ENCODE peak calls at places on chromosomes 7 and 10, in five cellular contexts. O, T, B, G and N are unnamed samples.

GRCh38 chr10:95561200-95562177 is at the start of gene SORBS1:
- DNase-seq in G (peak), B (peak), T (peak), O (peak), N (peak)

GRCh38 chr7:130793855-130794618 is 60.0 kb upstream of the KLF14 start:
- DNase-seq in B (no peak), G (peak), T (no peak), O (peak), N (no peak)

GRCh38 chr7:30888783-30889182 is 22.9 kb upstream of the AQP1 start:
- DNase-seq in T (no peak), G (no peak), O (no peak), B (no peak), N (no peak)

GRCh38 chr10:78410046-78410965 is 376.6 kb downstream of the RPS24 start:
- DNase-seq in O (no peak), G (no peak), B (no peak), T (no peak), N (no peak)

GRCh38 chr7:68697821-68698280 is 900.4 kb upstream of the AUTS2 start:
- DNase-seq in B (no peak), G (no peak), T (no peak), O (no peak), N (no peak)

GRCh38 chr7:66839814-66840213 is 81.2 kb upstream of the TMEM248 start:
- DNase-seq in O (no peak), T (no peak), G (no peak), B (no peak), N (no peak)

GRCh38 chr10:43140414-43140813 is 2.2 kb downstream of the CSGALNACT2 start:
- DNase-seq in G (no peak), O (no peak), B (peak), T (peak), N (peak)

GRCh38 chr10:84204122-84204521 is 9.8 kb downstream of the CDHR1 start:
- DNase-seq in O (peak), T (no peak), B (no peak), G (peak), N (peak)

GRCh38 chr7:2038876-2039728 is 193.6 kb downstream of the MAD1L1 start:
- DNase-seq in G (no peak), T (no peak), B (no peak), O (no peak), N (no peak)

GRCh38 chr10:73771722-73772279 is 10.0 kb upstream of the CHCHD1 start:
- DNase-seq in B (no peak), O (peak), G (peak), T (peak), N (no peak)

GRCh38 chr7:157596026-157596425 is 259.2 kb downstream of the DNAJB6 start:
- DNase-seq in B (no peak), O (no peak), T (no peak), G (no peak), N (no peak)

GRCh38 chr7:72492446-72492845 is 80.3 kb upstream of the CALN1 start:
- DNase-seq in O (no peak), B (no peak), T (no peak), G (no peak), N (no peak)

GRCh38 chr7:133408212-133408611 is 155.3 kb downstream of the EXOC4 start:
- DNase-seq in B (no peak), T (no peak), G (no peak), O (no peak), N (no peak)

GRCh38 chr10:92567952-92568600 is 5.8 kb downstream of the IDE start:
- DNase-seq in T (no peak), B (no peak), G (no peak), O (peak), N (no peak)

GRCh38 chr10:68251146-68251545 is 19.2 kb upstream of the ATOH7 start:
- DNase-seq in T (no peak), G (no peak), B (no peak), O (peak), N (no peak)

GRCh38 chr10:102421645-102422585 is 1.3 kb downstream of the FBXL15 start:
- DNase-seq in B (no peak), G (no peak), T (no peak), O (peak), N (peak)

GRCh38 chr10:98295401-98295811 is 27.4 kb upstream of the LOXL4 start:
- DNase-seq in B (no peak), G (no peak), T (no peak), O (no peak), N (no peak)

GRCh38 chr10:72337039-72337629 is 17.6 kb downstream of the DNAJB12 start:
- DNase-seq in G (no peak), T (peak), B (no peak), O (peak), N (peak)

GRCh38 chr7:34748244-34749039 is 90.4 kb downstream of the NPSR1 start:
- DNase-seq in O (peak), G (peak), B (peak), T (peak), N (no peak)

GRCh38 chr7:66371096-66371824 is 166.1 kb downstream of the TPST1 start:
- DNase-seq in B (no peak), O (no peak), T (no peak), G (no peak), N (no peak)

GRCh38 chr7:93626869-93627268 is 52.3 kb upstream of the CALCR start:
- DNase-seq in O (no peak), B (no peak), T (no peak), G (no peak), N (no peak)

GRCh38 chr7:93620864-93621263 is 46.3 kb upstream of the CALCR start:
- DNase-seq in B (no peak), T (no peak), G (no peak), O (no peak), N (no peak)

GRCh38 chr7:93623816-93624215 is 49.3 kb upstream of the CALCR start:
- DNase-seq in O (no peak), B (no peak), G (no peak), T (no peak), N (no peak)

GRCh38 chr7:93620057-93620456 is 45.5 kb upstream of the CALCR start:
- DNase-seq in O (no peak), B (no peak), G (no peak), T (no peak), N (no peak)

GRCh38 chr7:93622036-93622714 is 47.7 kb upstream of the CALCR start:
- DNase-seq in B (no peak), G (peak), O (peak), T (peak), N (no peak)
- TF ChIP-seq REST in B (no peak), G (no peak), O (no peak), T (no peak), N (no peak)

DNA sequence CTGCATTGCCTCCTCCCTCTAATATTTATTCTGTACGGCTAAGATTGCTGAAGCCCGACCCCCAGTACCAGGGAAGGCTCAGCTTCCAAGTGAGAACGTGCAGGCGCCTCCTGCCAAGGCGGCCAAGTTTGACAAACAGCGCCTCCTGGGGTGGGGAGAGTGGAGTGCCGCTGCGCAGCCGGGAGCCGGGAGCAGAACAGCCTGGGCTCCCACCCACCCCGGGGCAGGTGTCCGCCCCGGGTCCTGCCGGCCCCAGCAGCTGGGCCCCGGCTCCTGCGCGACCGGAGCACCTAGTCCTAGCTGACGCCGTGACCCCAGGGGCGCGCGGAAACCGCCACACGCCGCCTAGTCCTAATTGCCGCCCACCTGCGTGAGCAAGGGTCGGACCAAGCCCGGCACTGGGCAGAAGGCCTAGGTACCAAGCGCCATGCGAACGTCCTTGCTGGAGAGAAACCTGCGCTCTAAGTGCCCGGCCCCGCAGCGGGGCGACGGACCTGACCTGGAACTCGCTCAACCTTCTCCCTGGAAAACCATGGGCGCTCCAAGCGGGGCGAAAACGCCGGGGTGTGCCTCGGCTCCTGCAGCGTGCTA is 5.0 kb upstream of the EBF3 start:
- DNase-seq in G (no peak), O (peak), T (peak), B (no peak), N (no peak)
- TF ChIP-seq REST in G (no peak), O (no peak), T (no peak), B (no peak), N (no peak)

DNA sequence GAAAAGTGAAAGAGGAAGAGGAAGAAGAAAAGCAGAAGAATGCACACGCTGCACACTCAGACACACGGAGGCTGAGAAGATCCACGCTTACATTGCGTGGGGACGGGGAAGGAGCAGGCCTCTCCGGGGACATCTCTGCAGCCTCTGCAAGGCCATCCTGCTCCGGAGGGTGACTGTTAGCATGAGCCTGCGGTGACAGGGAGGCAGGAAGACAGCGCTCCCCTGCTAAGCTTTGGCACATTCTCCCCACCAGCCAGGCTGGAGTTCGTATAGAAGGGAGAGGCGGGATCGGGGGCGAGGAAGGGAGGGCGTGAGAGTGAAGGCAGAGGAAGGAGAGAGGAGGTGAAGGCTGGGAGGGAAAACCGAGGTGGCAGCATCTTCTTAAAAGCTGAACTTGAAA is 366.0 kb upstream of the SHH start:
- DNase-seq in B (no peak), O (no peak), G (no peak), T (no peak), N (no peak)
- TF ChIP-seq REST in B (no peak), O (no peak), G (no peak), T (no peak), N (no peak)

DNA sequence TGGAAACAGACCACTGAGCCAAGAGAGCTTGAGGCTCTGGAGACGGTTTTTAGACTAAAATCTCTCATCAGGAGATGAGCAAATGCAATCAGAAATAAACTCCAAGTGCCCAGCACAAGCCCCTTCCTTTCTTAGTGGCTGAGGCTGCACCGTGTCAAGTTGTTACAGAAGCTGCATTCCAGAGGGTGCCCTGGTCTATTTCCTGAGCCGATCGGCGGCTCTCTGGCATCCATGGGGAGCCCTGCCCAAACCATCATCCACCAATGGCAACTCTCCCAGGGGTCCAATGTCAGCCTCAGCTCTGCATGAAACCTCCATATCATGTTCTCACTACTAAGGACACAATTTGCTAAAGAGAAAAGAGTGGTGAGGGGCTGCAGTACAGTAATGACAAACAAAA is 89.6 kb downstream of the SVIL start:
- DNase-seq in B (no peak), G (no peak), O (no peak), T (no peak), N (no peak)
- TF ChIP-seq REST in B (no peak), G (no peak), O (no peak), T (no peak), N (no peak)

GRCh38 chr7:24843821-24844449 is 86.7 kb upstream of the GSDME start:
- DNase-seq in G (no peak), B (no peak), O (no peak), T (no peak), N (no peak)

GRCh38 chr7:24842029-24842428 is 84.8 kb upstream of the GSDME start:
- DNase-seq in B (no peak), O (no peak), G (no peak), T (no peak), N (no peak)

GRCh38 chr7:24847754-24848153 is 90.5 kb upstream of the GSDME start:
- DNase-seq in B (no peak), G (no peak), O (no peak), T (no peak), N (no peak)

GRCh38 chr7:24840543-24840942 is 83.3 kb upstream of the GSDME start:
- DNase-seq in B (no peak), G (no peak), O (no peak), T (no peak), N (no peak)

GRCh38 chr7:24842449-24843241 is 85.4 kb upstream of the GSDME start:
- DNase-seq in G (no peak), B (no peak), T (no peak), O (no peak), N (no peak)
- TF ChIP-seq REST in G (no peak), B (no peak), T (no peak), O (no peak), N (no peak)

DNA sequence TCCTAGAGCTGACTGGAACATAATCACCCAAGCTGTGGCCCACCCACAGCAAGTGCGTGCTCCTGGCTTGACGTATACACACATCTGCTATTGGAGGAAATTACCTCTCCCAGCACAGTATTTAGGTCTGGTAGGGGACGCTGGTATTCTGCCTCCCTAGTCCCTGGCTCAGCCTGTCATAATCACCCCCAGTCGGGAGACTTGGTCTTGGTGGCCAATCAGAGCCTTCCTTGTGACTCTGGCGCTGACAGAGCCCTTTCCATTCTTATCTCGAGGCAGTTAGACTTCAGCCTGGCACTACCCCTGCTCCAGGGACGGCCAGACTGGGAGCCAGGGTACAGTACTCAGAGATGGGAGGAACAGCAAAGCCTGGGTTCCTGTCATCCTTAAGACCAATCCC is 14.3 kb upstream of the PRKAG2 start:
- DNase-seq in T (no peak), G (no peak), O (no peak), B (no peak), N (no peak)
- TF ChIP-seq REST in T (no peak), G (no peak), O (no peak), B (no peak), N (no peak)

GRCh38 chr10:33484787-33485186 is 150.3 kb upstream of the NRP1 start:
- DNase-seq in B (no peak), T (no peak), O (peak), G (no peak), N (no peak)

GRCh38 chr10:33485276-33485675 is 150.8 kb upstream of the NRP1 start:
- DNase-seq in G (no peak), T (no peak), B (no peak), O (no peak), N (no peak)

GRCh38 chr10:33489606-33490176 is 155.2 kb upstream of the NRP1 start:
- DNase-seq in T (no peak), B (no peak), O (no peak), G (no peak), N (no peak)

GRCh38 chr10:33483124-33483794 is 148.8 kb upstream of the NRP1 start:
- DNase-seq in T (no peak), G (no peak), O (peak), B (no peak), N (no peak)

DNA sequence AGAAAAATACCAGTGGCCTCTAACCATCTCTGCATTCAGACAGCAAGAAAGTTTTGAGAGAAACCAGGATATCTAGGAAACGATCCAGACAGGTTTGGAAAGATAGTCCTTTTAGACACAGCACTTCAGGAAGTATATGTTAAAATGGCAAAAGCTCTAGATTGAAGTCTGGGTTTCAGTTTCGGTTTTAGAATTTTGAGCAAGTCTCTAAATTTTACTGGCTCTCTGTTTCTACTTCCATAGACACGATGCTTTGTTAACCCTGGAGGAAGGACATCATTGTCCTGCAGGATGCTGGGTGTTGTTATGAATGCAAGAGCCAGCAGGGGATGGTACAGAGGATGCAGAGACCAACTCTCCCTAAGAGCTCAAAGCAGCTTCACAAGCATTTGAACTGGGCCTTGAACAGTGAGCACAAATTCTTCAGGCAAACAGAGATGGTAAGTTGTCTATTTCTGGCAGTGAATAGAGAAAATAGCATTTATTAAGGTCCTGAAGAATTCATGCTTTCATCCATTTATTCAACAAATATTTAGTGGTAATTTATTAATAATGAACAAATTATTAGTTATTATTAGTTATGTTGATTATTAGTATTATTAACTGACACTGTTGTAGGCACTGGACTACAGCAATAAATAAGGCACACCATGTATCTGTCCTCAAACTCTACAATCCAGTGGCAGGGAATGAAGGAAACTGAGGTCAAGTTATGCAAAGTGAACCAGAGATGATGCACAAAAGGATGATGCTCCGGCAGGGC is 152.7 kb upstream of the NRP1 start:
- DNase-seq in O (no peak), G (no peak), B (no peak), T (no peak), N (no peak)
- TF ChIP-seq REST in O (no peak), G (no peak), B (no peak), T (no peak), N (no peak)

GRCh38 chr10:76298329-76298728 is 866.9 kb downstream of the LRMDA start:
- DNase-seq in B (no peak), G (no peak), O (no peak), T (no peak), N (no peak)

GRCh38 chr10:76299501-76299900 is 868.1 kb downstream of the LRMDA start:
- DNase-seq in T (no peak), B (no peak), G (no peak), O (no peak), N (no peak)

GRCh38 chr10:76301950-76302349 is 870.5 kb downstream of the LRMDA start:
- DNase-seq in G (no peak), T (no peak), B (no peak), O (no peak), N (no peak)

GRCh38 chr10:76297787-76298281 is 866.4 kb downstream of the LRMDA start:
- DNase-seq in T (no peak), B (no peak), G (no peak), O (no peak), N (no peak)

GRCh38 chr10:76296885-76297775 is 865.7 kb downstream of the LRMDA start:
- DNase-seq in O (no peak), T (no peak), B (no peak), G (no peak), N (no peak)
- TF ChIP-seq REST in O (no peak), T (no peak), B (no peak), G (no peak), N (no peak)

GRCh38 chr7:17056491-17057142 is 174.8 kb upstream of the AGR3 start:
- DNase-seq in O (no peak), T (no peak), B (no peak), G (no peak), N (no peak)
- TF ChIP-seq REST in O (no peak), T (no peak), B (no peak), G (no peak), N (no peak)

DNA sequence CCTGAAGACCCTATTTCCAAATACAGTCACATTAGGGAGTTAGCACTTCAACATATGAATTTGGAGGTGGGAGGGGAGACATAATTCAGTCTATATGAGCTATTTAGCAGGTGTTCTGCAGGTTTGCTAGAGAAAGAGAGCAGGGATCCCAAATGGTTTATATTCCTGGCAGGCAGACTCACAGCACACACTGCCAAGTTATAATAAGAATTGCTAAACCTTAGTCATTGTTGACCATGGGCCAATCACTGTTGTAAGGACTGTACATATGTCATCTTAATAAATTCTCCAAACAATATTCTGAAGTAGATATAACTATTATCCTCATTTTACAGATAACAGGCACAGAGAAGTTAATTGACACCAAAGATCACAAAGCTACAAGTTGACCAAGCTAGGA is 1.5 kb upstream of the CCDC3 start:
- DNase-seq in G (no peak), B (no peak), O (no peak), T (no peak), N (no peak)
- TF ChIP-seq REST in G (no peak), B (no peak), O (no peak), T (no peak), N (no peak)